ENCODE peak calls at places on chromosomes 5 and 9, in four cellular contexts. K is HFFc6, D is WTC11, W is cardiac fibroblast. L is an unnamed sample.

GRCh38 chr9:36987891-36988290 is 46.2 kb downstream of the PAX5 start:
- DNase-seq in K (no peak), D (no peak), W (no peak), L (peak; percentile 16)

GRCh38 chr5:14913141-14913540 is 41.6 kb upstream of the ANKH start:
- DNase-seq in K (peak; percentile 68), D (no peak), W (no peak), L (peak; percentile 67)

GRCh38 chr5:174501461-174502069 is 222.8 kb upstream of the MSX2 start:
- DNase-seq in K (no peak), D (no peak), W (no peak), L (peak; percentile 23)

GRCh38 chr5:140011297-140011802 is 31.7 kb downstream of the NRG2 start:
- DNase-seq in K (no peak), D (no peak), W (peak; percentile 26), L (peak; percentile 15)

GRCh38 chr5:171581756-171582155 is 162.3 kb downstream of the FGF18 start:
- DNase-seq in K (no peak), D (no peak), W (no peak), L (no peak)

GRCh38 chr5:169874626-169875025 is 105.7 kb downstream of the INSYN2B start:
- DNase-seq in K (no peak), D (no peak), W (no peak), L (no peak)

GRCh38 chr9:19663554-19663953 is 125.3 kb downstream of the SLC24A2 start:
- DNase-seq in K (no peak), D (no peak), W (no peak), L (no peak)

GRCh38 chr9:122865300-122865699 is 36.9 kb upstream of the PDCL start:
- DNase-seq in K (no peak), D (no peak), W (no peak), L (no peak)

GRCh38 chr5:76402251-76402879 is 720 bp upstream of the IQGAP2 start:
- DNase-seq in K (no peak), D (peak; percentile 61), W (no peak), L (no peak)

GRCh38 chr9:70352356-70352755 is 62.1 kb downstream of the KLF9 start:
- DNase-seq in K (peak; percentile 23), D (no peak), W (peak; percentile 66), L (peak; percentile 73)

GRCh38 chr5:83146441-83146840 is 69.1 kb downstream of the XRCC4 start:
- DNase-seq in K (no peak), D (no peak), W (no peak), L (no peak)

GRCh38 chr9:137014776-137015539 is 13.1 kb downstream of the ABCA2 start:
- DNase-seq in K (no peak), D (no peak), W (no peak), L (no peak)
- TF ChIP-seq CTCF in K (no peak), D (no peak), W (no peak), L (no peak)

GRCh38 chr9:95096807-95097206 is 220.7 kb downstream of the FANCC start:
- DNase-seq in K (no peak), D (no peak), W (no peak), L (no peak)
- TF ChIP-seq CTCF in K (no peak), D (no peak), W (no peak), L (no peak)

GRCh38 chr5:5534333-5534732 is 111.9 kb downstream of the ICE1 start:
- DNase-seq in K (no peak), D (no peak), W (no peak), L (no peak)
- TF ChIP-seq CTCF in K (no peak), D (no peak), W (no peak), L (no peak)

DNA sequence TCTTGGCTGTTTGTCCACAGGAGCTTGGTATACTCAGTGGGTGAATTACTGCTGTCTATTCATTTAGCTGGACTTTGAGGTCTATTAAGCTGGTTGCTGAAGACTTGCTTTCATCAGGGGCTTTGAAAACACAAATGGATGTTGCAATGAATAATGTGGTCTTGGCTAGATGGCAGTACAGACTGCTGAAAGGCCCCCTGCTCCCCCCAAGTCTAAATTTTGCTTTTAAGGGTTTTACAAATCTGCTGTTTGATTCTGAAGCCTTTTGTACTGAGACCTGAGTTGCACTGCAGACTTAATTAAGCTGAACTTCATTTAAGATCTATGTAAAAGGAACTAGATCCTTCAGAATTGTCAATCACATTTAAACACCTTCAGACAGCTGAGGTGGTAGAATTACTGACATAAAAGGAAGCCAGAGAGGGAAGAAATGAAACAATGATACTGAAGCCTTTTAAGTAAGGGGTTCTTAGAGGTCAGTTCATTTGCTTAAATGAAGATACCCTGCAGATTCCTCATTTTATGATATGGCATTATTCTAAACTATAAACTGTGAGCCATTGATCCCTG is 37.3 kb downstream of the KCTD16 start:
- DNase-seq in K (no peak), D (no peak), W (no peak), L (peak; percentile 54)
- TF ChIP-seq CTCF in K (peak; percentile 20), D (no peak), W (no peak), L (no peak)

DNA sequence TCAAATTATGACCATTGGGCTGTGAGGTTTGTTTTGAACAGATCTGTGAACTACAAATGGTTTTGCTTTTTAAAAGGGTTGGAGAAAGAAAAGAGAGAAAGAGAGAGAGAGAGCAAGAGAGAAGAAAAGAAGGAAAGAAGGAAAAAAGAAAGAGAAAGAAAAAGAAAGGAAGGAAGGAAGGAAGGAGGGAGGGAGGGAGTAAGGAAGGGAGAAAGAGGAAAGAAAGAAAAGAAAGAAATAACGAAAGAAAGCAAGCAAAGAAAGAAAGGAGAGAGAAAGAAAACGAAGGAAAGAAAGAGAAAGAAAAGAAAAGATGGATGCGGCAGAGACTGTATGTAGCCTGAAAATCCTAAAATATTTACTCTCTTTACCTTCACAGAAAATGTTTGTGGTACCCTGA is 104.0 kb downstream of the PARP8 start:
- DNase-seq in K (no peak), D (no peak), W (no peak), L (no peak)
- TF ChIP-seq CTCF in K (no peak), D (no peak), W (no peak), L (no peak)

GRCh38 chr9:124868511-124869465 is 6.9 kb downstream of the ARPC5L start:
- DNase-seq in K (peak; percentile 76), D (peak; percentile 84), W (peak; percentile 77), L (peak; percentile 59)
- TF ChIP-seq CTCF in K (no peak), D (no peak), W (no peak), L (no peak)

GRCh38 chr9:113996531-113997001 is 81.5 kb downstream of the AMBP start:
- DNase-seq in K (no peak), D (no peak), W (no peak), L (no peak)

GRCh38 chr9:113998529-113999255 is 79.4 kb downstream of the AMBP start:
- DNase-seq in K (no peak), D (peak; percentile 36), W (peak; percentile 10), L (peak; percentile 32)

GRCh38 chr9:113997610-113998009 is 80.5 kb downstream of the AMBP start:
- DNase-seq in K (no peak), D (no peak), W (no peak), L (no peak)

GRCh38 chr9:113999256-114000062 is 78.6 kb downstream of the AMBP start:
- DNase-seq in K (no peak), D (no peak), W (no peak), L (peak; percentile 11)

DNA sequence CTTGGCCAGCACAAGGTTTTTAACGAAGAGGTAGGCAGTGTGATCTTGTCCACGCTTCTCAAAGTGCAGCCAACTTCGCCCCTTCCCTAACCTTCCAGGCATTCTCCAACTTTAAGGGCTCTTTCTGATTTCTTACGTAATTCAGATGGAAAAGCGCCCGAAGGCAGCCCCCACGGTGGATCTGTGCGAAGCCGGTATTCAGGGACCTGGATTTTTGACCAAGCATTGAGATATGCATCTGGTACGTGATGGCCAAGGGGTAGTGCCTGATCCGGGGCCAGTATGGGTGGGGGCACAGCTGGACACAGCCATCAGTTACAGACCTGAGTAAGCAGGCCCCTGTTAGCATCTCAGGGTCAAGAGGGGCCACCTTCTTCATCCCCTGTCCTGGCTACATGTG is 80.0 kb downstream of the AMBP start:
- DNase-seq in K (no peak), D (no peak), W (no peak), L (no peak)
- TF ChIP-seq CTCF in K (no peak), D (no peak), W (no peak), L (no peak)

GRCh38 chr9:88076286-88077070 is 61.8 kb downstream of the SPATA31C2 start:
- DNase-seq in K (peak; percentile 55), D (peak; percentile 71), W (peak; percentile 83), L (peak; percentile 55)
- TF ChIP-seq CTCF in K (no peak), D (no peak), W (peak; percentile 1), L (peak; percentile 38)

GRCh38 chr5:59491944-59492343 is 401.6 kb downstream of the PDE4D start:
- DNase-seq in K (no peak), D (no peak), W (no peak), L (peak; percentile 22)

GRCh38 chr5:59500014-59500413 is 393.5 kb downstream of the PDE4D start:
- DNase-seq in K (no peak), D (no peak), W (no peak), L (no peak)

GRCh38 chr5:59496524-59497134 is 396.9 kb downstream of the PDE4D start:
- DNase-seq in K (peak; percentile 11), D (peak; percentile 55), W (peak; percentile 43), L (peak; percentile 6)
- TF ChIP-seq CTCF in K (peak; percentile 75), D (peak; percentile 67), W (peak; percentile 68), L (peak; percentile 56)

L was measured in fibroblast of the aortic adventitia.